ENCODE peak calls at places on chromosomes 12 and 14, in seven cellular contexts. R, F, U, C, E, N and D are unnamed samples.

GRCh38 chr14:41925409-41925808 is 318.7 kb downstream of the LRFN5 start:
- DNase-seq in R (peak; percentile 28), F (no peak), U (no peak), C (peak; percentile 10), E (no peak), N (no peak), D (no peak)

GRCh38 chr12:102760322-102760721 is 156.7 kb downstream of the PAH start:
- DNase-seq in R (no peak), F (no peak), U (no peak), C (no peak), E (no peak), N (no peak), D (no peak)

GRCh38 chr14:90996967-90997366 is 63.5 kb downstream of the RPS6KA5 start:
- DNase-seq in R (no peak), F (no peak), U (no peak), C (no peak), E (no peak), N (no peak), D (no peak)

GRCh38 chr12:120265483-120266179 is at the start of gene PXN:
- DNase-seq in R (peak; percentile 73), F (no peak), U (peak; percentile 88), C (peak; percentile 67), E (peak; percentile 99), N (peak; percentile 28), D (peak; percentile 97)

GRCh38 chr14:90253826-90254225 is 2.5 kb upstream of the PSMC1 start:
- DNase-seq in R (no peak), F (no peak), U (no peak), C (no peak), E (no peak), N (no peak), D (no peak)

GRCh38 chr14:101055106-101055662 is 151.7 kb upstream of the RTL1 start:
- DNase-seq in R (no peak), F (no peak), U (no peak), C (no peak), E (no peak), N (no peak), D (no peak)

GRCh38 chr12:107560906-107561285 is 124.7 kb upstream of the PWP1 start:
- DNase-seq in R (no peak), F (no peak), U (no peak), C (no peak), E (no peak), N (no peak), D (no peak)

GRCh38 chr12:131437706-131438210 is 273.1 kb upstream of the SFSWAP start:
- DNase-seq in R (no peak), F (no peak), U (no peak), C (no peak), E (no peak), N (no peak), D (no peak)

GRCh38 chr12:19737019-19737418 is 297.7 kb downstream of the AEBP2 start:
- DNase-seq in R (no peak), F (no peak), U (no peak), C (no peak), E (no peak), N (no peak), D (no peak)

GRCh38 chr14:94079891-94080605 is 954 bp downstream of the DDX24 start:
- DNase-seq in R (peak; percentile 11), F (no peak), U (no peak), C (no peak), E (no peak), N (no peak), D (no peak)

GRCh38 chr12:120102189-120103043 is 14.1 kb downstream of the RAB35 start:
- DNase-seq in R (no peak), F (no peak), U (peak; percentile 35), C (no peak), E (no peak), N (no peak), D (no peak)

GRCh38 chr12:45986646-45987338 is 3.6 kb downstream of the SCAF11 start:
- DNase-seq in R (no peak), F (no peak), U (no peak), C (no peak), E (no peak), N (no peak), D (no peak)

GRCh38 chr12:4562034-4562657 is at the start of gene DYRK4:
- DNase-seq in R (peak; percentile 72), F (peak; percentile 72), U (peak; percentile 96), C (no peak), E (peak; percentile 77), N (no peak), D (peak; percentile 90)

GRCh38 chr12:5817246-5817645 is 127.8 kb downstream of the ANO2 start:
- DNase-seq in R (no peak), F (no peak), U (no peak), C (no peak), E (no peak), N (no peak), D (no peak)

GRCh38 chr14:75806247-75806876 is 145.3 kb downstream of the TTLL5 start:
- DNase-seq in R (no peak), F (no peak), U (no peak), C (no peak), E (no peak), N (no peak), D (no peak)

GRCh38 chr12:54853933-54854538 is at the start of gene MUCL1:
- DNase-seq in R (peak; percentile 48), F (peak; percentile 49), U (peak; percentile 78), C (peak; percentile 62), E (peak; percentile 76), N (peak; percentile 28), D (peak; percentile 66)

GRCh38 chr12:118436002-118436724 is 59.8 kb downstream of the SUDS3 start:
- DNase-seq in R (no peak), F (no peak), U (peak; percentile 65), C (peak; percentile 12), E (peak; percentile 14), N (no peak), D (no peak)

GRCh38 chr14:71645656-71646055 is 286.6 kb upstream of the RGS6 start:
- DNase-seq in R (no peak), F (no peak), U (no peak), C (no peak), E (no peak), N (no peak), D (no peak)

GRCh38 chr14:71650187-71650586 is 282.0 kb upstream of the RGS6 start:
- DNase-seq in R (no peak), F (no peak), U (no peak), C (no peak), E (no peak), N (no peak), D (no peak)

GRCh38 chr14:71648725-71649124 is 283.5 kb upstream of the RGS6 start:
- DNase-seq in R (peak; percentile 64), F (no peak), U (no peak), C (no peak), E (no peak), N (no peak), D (no peak)

GRCh38 chr14:71647086-71647784 is 285.0 kb upstream of the RGS6 start:
- DNase-seq in R (no peak), F (peak; percentile 29), U (no peak), C (peak; percentile 12), E (no peak), N (no peak), D (no peak)

GRCh38 chr14:71646518-71646917 is 285.7 kb upstream of the RGS6 start:
- DNase-seq in R (no peak), F (no peak), U (no peak), C (no peak), E (no peak), N (no peak), D (no peak)
- TF ChIP-seq SP1 in R (no peak), F (no peak), U (no peak), C (no peak), E (no peak), N (no peak), D (no peak)

DNA sequence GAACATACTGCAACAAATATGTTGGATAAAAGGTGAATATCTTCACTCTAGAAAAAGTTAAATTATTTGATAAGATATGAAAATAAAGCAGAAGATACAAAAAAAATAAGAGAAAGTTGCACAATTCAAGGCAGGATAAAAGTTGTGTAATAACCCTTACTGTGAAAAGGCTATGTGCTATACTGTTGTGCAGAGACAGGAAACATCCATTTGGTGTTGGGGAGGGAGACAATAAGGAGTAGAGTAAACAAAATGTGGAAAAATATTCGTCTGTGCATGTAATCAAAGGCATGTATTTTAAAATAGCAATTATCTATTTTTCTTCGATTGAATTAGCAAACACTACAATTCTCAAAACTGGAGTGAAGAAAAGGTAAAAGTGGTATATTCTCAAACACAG is 34.8 kb downstream of the PTHLH start:
- DNase-seq in R (no peak), F (no peak), U (no peak), C (no peak), E (no peak), N (no peak), D (no peak)
- TF ChIP-seq SP1 in R (no peak), F (no peak), U (no peak), C (no peak), E (no peak), N (no peak), D (no peak)

DNA sequence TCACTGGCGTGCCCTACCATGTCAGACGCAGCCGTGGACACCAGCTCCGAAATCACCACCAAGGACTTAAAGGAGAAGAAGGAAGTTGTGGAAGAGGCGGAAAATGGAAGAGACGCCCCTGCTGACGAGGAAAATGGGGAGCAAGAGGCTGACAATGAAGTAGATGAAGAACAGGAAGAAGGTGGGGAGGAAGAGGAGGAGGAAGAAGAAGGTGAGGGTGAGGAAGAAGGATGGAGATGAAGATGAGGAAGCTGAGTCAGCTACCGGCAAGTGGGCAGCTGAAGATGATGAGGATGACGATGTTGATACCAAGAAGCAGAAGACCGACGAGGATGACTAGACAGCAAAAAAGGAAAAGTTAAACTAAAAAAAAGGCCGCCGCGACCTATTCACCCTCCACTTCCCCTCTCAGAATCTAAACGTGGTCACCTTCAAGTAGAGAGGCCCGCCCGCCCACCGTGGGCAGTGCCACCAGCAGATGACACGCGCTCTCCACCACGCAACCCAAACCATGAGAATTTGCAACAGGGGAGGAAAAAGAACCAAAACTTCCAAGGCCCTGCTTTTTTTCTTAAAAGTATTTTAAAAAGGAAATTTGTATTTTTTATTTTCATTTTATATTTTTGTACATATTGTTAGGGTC is 13.2 kb downstream of the TRIP11 start:
- DNase-seq in R (no peak), F (no peak), U (no peak), C (no peak), E (no peak), N (no peak), D (no peak)
- TF ChIP-seq SP1 in R (no peak), F (no peak), U (no peak), C (no peak), E (no peak), N (no peak), D (no peak)

DNA sequence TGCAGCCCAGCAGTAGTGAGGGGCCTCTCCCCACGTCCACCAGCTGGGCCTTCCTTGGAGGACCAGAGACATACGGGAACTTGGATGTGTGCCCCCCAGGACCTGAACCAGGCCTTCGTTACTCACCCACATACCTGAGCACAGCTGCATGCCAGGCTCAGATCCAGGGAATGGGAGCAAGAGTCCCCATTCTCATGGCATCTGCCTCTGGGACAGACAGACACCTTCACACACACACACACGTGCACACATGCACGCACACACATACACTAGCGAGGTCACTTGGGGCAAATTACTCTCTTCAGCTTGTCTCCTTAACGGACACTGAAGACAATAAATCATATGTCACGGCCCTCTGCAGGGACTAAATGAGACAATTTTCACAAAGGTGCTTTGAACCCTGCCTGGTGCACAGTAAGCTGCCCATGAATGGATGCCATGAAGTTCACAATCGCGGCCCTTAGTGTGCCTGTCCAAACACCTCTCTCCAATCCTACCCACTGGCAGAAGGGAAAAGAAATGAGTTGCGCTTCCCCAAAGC is 5.7 kb downstream of the SCARB1 start:
- DNase-seq in R (no peak), F (no peak), U (no peak), C (no peak), E (no peak), N (no peak), D (no peak)
- TF ChIP-seq SP1 in R (no peak), F (no peak), U (no peak), C (no peak), E (no peak), N (no peak), D (no peak)

GRCh38 chr14:103372552-103373304 is 12.5 kb upstream of the MARK3 start:
- DNase-seq in R (peak; percentile 48), F (no peak), U (no peak), C (peak; percentile 72), E (peak; percentile 46), N (no peak), D (no peak)
- TF ChIP-seq SP1 in R (no peak), F (no peak), U (no peak), C (peak; percentile 66), E (no peak), N (no peak), D (no peak)